ENCODE peak calls at places on chromosomes 5 and 9, in ten cellular contexts. F is T-helper 1 cell, D is WTC11, L is substantia nigra, H is A549, A is left colon, Y is choroid plexus epithelial cell, B is gastrocnemius medialis, S is EL, N is tibial artery. V is an unnamed sample.

GRCh38 chr5:89105836-89106235 is 222.9 kb upstream of the MEF2C start:
- DNase-seq in L (no peak), N (no peak), A (no peak), H (no peak), D (no peak), F (no peak), B (no peak), Y (peak), S (no peak), V (no peak)

GRCh38 chr9:96080364-96080763 is 204.9 kb downstream of the ERCC6L2 start:
- DNase-seq in A (no peak), S (no peak), Y (no peak), L (no peak), H (peak), B (peak), D (no peak), F (no peak), N (no peak), V (no peak)

GRCh38 chr9:1647776-1648175 is 367.4 kb upstream of the SMARCA2 start:
- DNase-seq in D (no peak), H (no peak), N (no peak), F (no peak), Y (peak), B (no peak), L (no peak), A (no peak), S (peak), V (no peak)

GRCh38 chr5:33470544-33470943 is 29.8 kb downstream of the TARS1 start:
- DNase-seq in A (no peak), B (no peak), L (no peak), S (no peak), F (no peak), D (no peak), N (no peak), H (peak), Y (peak), V (no peak)

GRCh38 chr9:130239741-130240241 is 25.8 kb upstream of the HMCN2 start:
- DNase-seq in N (no peak), A (no peak), B (no peak), H (no peak), F (no peak), D (no peak), L (no peak), S (peak), Y (no peak), V (no peak)

GRCh38 chr5:88551724-88552345 is 283.2 kb upstream of the TMEM161B start:
- DNase-seq in B (no peak), F (no peak), A (no peak), S (no peak), H (no peak), D (no peak), N (no peak), Y (no peak), L (no peak), V (no peak)

GRCh38 chr5:13814293-13814692 is 130.2 kb downstream of the DNAH5 start:
- DNase-seq in L (no peak), B (no peak), S (peak), D (no peak), N (no peak), F (no peak), Y (no peak), H (no peak), A (no peak), V (no peak)

GRCh38 chr9:111833941-111834340 is 39.2 kb upstream of the SHOC1 start:
- DNase-seq in A (no peak), D (no peak), S (peak), Y (peak), N (no peak), B (no peak), F (no peak), H (no peak), L (no peak), V (no peak)